ENCODE peak calls at places on chromosomes 6 and 20, in six cellular contexts. B, Q, C, D, N and X are unnamed samples.

GRCh38 chr20:33465536-33466302 is 22.2 kb upstream of the SNTA1 start:
- DNase-seq in B (no peak), Q (no peak), C (no peak), D (no peak), N (no peak), X (no peak)

GRCh38 chr6:17237246-17237645 is 43.9 kb upstream of the RBM24 start:
- DNase-seq in B (no peak), Q (no peak), C (no peak), D (no peak), N (no peak), X (no peak)

GRCh38 chr20:33373735-33374605 is 27.3 kb downstream of the CDK5RAP1 start:
- DNase-seq in B (no peak), Q (peak), C (no peak), D (peak), N (no peak), X (no peak)

GRCh38 chr6:158213925-158214674 is 46.0 kb downstream of the GTF2H5 start:
- DNase-seq in B (peak), Q (peak), C (no peak), D (peak), N (no peak), X (peak)

GRCh38 chr6:37507690-37508421 is 8.2 kb upstream of the CCDC167 start:
- DNase-seq in B (no peak), Q (no peak), C (no peak), D (no peak), N (no peak), X (no peak)

GRCh38 chr6:16201706-16202105 is 36.7 kb upstream of the GMPR start:
- DNase-seq in B (no peak), Q (no peak), C (no peak), D (no peak), N (no peak), X (no peak)

GRCh38 chr6:166025149-166025898 is 142.3 kb downstream of the TBXT start:
- DNase-seq in B (no peak), Q (no peak), C (no peak), D (no peak), N (no peak), X (no peak)

GRCh38 chr20:21901470-21902275 is 196.2 kb downstream of the PAX1 start:
- DNase-seq in B (no peak), Q (no peak), C (no peak), D (no peak), N (no peak), X (no peak)

GRCh38 chr6:112990971-112991370 is 643.8 kb downstream of the RFPL4B start:
- DNase-seq in B (no peak), Q (no peak), C (no peak), D (no peak), N (no peak), X (no peak)

GRCh38 chr6:149140910-149141290 is 176.6 kb upstream of the TAB2 start:
- DNase-seq in B (peak), Q (no peak), C (no peak), D (peak), N (no peak), X (no peak)

GRCh38 chr6:167778497-167779122 is 48.1 kb upstream of the AFDN start:
- DNase-seq in B (no peak), Q (no peak), C (no peak), D (no peak), N (no peak), X (no peak)

GRCh38 chr6:152952866-152953509 is 29.9 kb downstream of the FBXO5 start:
- DNase-seq in B (no peak), Q (peak), C (no peak), D (peak), N (no peak), X (peak)

GRCh38 chr6:45438156-45438555 is 60.4 kb upstream of the SUPT3H start:
- DNase-seq in B (no peak), Q (no peak), C (no peak), D (no peak), N (no peak), X (no peak)

GRCh38 chr20:51710503-51710902 is 57.7 kb downstream of the ATP9A start:
- DNase-seq in B (no peak), Q (no peak), C (no peak), D (no peak), N (no peak), X (no peak)

GRCh38 chr6:77652739-77653138 is at the start of gene MEI4:
- DNase-seq in B (no peak), Q (no peak), C (no peak), D (no peak), N (no peak), X (no peak)

GRCh38 chr6:141307309-141307998 is 825.3 kb upstream of the GJE1 start:
- DNase-seq in B (no peak), Q (no peak), C (no peak), D (no peak), N (no peak), X (no peak)

GRCh38 chr20:25496968-25497401 is 88.3 kb downstream of the NINL start:
- DNase-seq in B (no peak), Q (peak), C (no peak), D (no peak), N (no peak), X (no peak)

GRCh38 chr6:39062014-39062740 is 13.6 kb downstream of the GLP1R start:
- DNase-seq in B (no peak), Q (no peak), C (no peak), D (no peak), N (no peak), X (no peak)

GRCh38 chr20:44204156-44204831 is 6.3 kb downstream of the OSER1 start:
- DNase-seq in B (no peak), Q (peak), C (no peak), D (peak), N (no peak), X (peak)

GRCh38 chr6:21479140-21479539 is 114.4 kb upstream of the SOX4 start:
- DNase-seq in B (no peak), Q (peak), C (no peak), D (peak), N (no peak), X (peak)

GRCh38 chr6:79630883-79631799 is at the start of gene SH3BGRL2:
- DNase-seq in B (no peak), Q (peak), C (peak), D (peak), N (no peak), X (peak)

GRCh38 chr6:117352466-117353081 is 73.2 kb downstream of the ROS1 start:
- DNase-seq in B (no peak), Q (peak), C (no peak), D (peak), N (no peak), X (peak)

GRCh38 chr6:9628819-9629218 is 786.1 kb downstream of the TFAP2A start:
- DNase-seq in B (no peak), Q (peak), C (no peak), D (no peak), N (no peak), X (no peak)

GRCh38 chr20:36823126-36823525 is 49.6 kb upstream of the DSN1 start:
- DNase-seq in B (no peak), Q (no peak), C (no peak), D (no peak), N (no peak), X (no peak)

GRCh38 chr20:50701055-50701963 is 10.0 kb upstream of the RIPOR3 start:
- DNase-seq in B (no peak), Q (no peak), C (no peak), D (no peak), N (no peak), X (no peak)